ENCODE peak calls at places on chromosomes 12 and 14, in nine cellular contexts. Q, X, A, T, N, O, U, V and Z are unnamed samples.

GRCh38 chr14:68607852-68608232 is 185.0 kb downstream of the ZFP36L1 start:
- DNase-seq in Q (no peak), X (no peak), A (no peak), T (no peak), N (no peak), O (no peak), U (no peak), V (no peak), Z (no peak)

GRCh38 chr12:97267803-97268202 is 194.8 kb upstream of the RMST start:
- DNase-seq in Q (no peak), X (peak), A (no peak), T (no peak), N (no peak), O (no peak), U (no peak), V (no peak), Z (no peak)

GRCh38 chr14:91252901-91253794 is 8.6 kb upstream of the GPR68 start:
- DNase-seq in Q (peak), X (peak), A (no peak), T (peak), N (peak), O (no peak), U (no peak), V (peak), Z (peak)

GRCh38 chr12:129807101-129807500 is 96.7 kb downstream of the TMEM132D start:
- DNase-seq in Q (no peak), X (no peak), A (no peak), T (no peak), N (no peak), O (no peak), U (no peak), V (no peak), Z (no peak)

GRCh38 chr12:11771356-11771755 is 121.9 kb downstream of the ETV6 start:
- DNase-seq in Q (no peak), X (peak), A (peak), T (no peak), N (no peak), O (peak), U (no peak), V (no peak), Z (no peak)

GRCh38 chr12:54984602-54985376 is at the start of gene TESPA1:
- DNase-seq in Q (peak), X (peak), A (no peak), T (no peak), N (peak), O (no peak), U (peak), V (peak), Z (peak)

GRCh38 chr14:104395276-104395675 is 184.3 kb upstream of the C14orf180 start:
- DNase-seq in Q (peak), X (peak), A (no peak), T (no peak), N (no peak), O (no peak), U (no peak), V (peak), Z (no peak)

GRCh38 chr12:124464062-124464461 is 103.3 kb downstream of the NCOR2 start:
- DNase-seq in Q (no peak), X (no peak), A (peak), T (no peak), N (no peak), O (peak), U (no peak), V (no peak), Z (no peak)

GRCh38 chr12:66149702-66150398 is 19.3 kb upstream of the LLPH start:
- DNase-seq in Q (peak), X (peak), A (no peak), T (no peak), N (no peak), O (no peak), U (no peak), V (peak), Z (peak)

GRCh38 chr14:64763801-64764511 is 59.7 kb downstream of the PLEKHG3 start:
- DNase-seq in Q (no peak), X (peak), A (peak), T (no peak), N (no peak), O (peak), U (no peak), V (no peak), Z (no peak)

GRCh38 chr14:94312481-94313246 is 10.5 kb downstream of the SERPINA6 start:
- DNase-seq in Q (no peak), X (no peak), A (no peak), T (no peak), N (no peak), O (no peak), U (no peak), V (peak), Z (no peak)

GRCh38 chr12:1459339-1459738 is 135.0 kb downstream of the FBXL14 start:
- DNase-seq in Q (no peak), X (no peak), A (no peak), T (no peak), N (no peak), O (no peak), U (no peak), V (no peak), Z (no peak)

GRCh38 chr14:64879635-64880381 is at the start of gene SPTB:
- DNase-seq in Q (peak), X (peak), A (no peak), T (peak), N (peak), O (no peak), U (peak), V (peak), Z (peak)

GRCh38 chr14:82720931-82721330 is 1187.3 kb upstream of the SEL1L start:
- DNase-seq in Q (no peak), X (peak), A (no peak), T (no peak), N (no peak), O (no peak), U (no peak), V (no peak), Z (no peak)

GRCh38 chr12:22477166-22477893 is 67.0 kb downstream of the C2CD5 start:
- DNase-seq in Q (no peak), X (no peak), A (peak), T (no peak), N (no peak), O (peak), U (no peak), V (no peak), Z (no peak)

GRCh38 chr14:105689722-105690121 is 163.3 kb downstream of the TMEM121 start:
- DNase-seq in Q (no peak), X (no peak), A (no peak), T (no peak), N (no peak), O (no peak), U (no peak), V (no peak), Z (no peak)

GRCh38 chr12:4134434-4134762 is 139.2 kb upstream of the CCND2 start:
- DNase-seq in Q (no peak), X (peak), A (no peak), T (no peak), N (no peak), O (no peak), U (no peak), V (no peak), Z (no peak)

GRCh38 chr14:64983439-64984310 is 3.0 kb upstream of the FNTB start:
- DNase-seq in Q (peak), X (peak), A (peak), T (peak), N (no peak), O (peak), U (no peak), V (peak), Z (peak)

GRCh38 chr12:2796187-2796663 is 1.5 kb downstream of the FKBP4 start:
- DNase-seq in Q (no peak), X (peak), A (no peak), T (no peak), N (no peak), O (no peak), U (no peak), V (peak), Z (peak)

GRCh38 chr12:93378373-93379310 is 917 bp downstream of the NUDT4 start:
- DNase-seq in Q (peak), X (peak), A (peak), T (peak), N (peak), O (peak), U (peak), V (peak), Z (peak)

GRCh38 chr12:54723653-54724256 is 75.6 kb upstream of the DCD start:
- DNase-seq in Q (no peak), X (peak), A (peak), T (no peak), N (no peak), O (peak), U (no peak), V (no peak), Z (peak)

GRCh38 chr12:121628536-121628935 is 2.2 kb downstream of the ORAI1 start:
- DNase-seq in Q (no peak), X (no peak), A (no peak), T (no peak), N (no peak), O (no peak), U (no peak), V (no peak), Z (no peak)

GRCh38 chr14:68671899-68672298 is 121.0 kb downstream of the ZFP36L1 start:
- DNase-seq in Q (no peak), X (no peak), A (no peak), T (no peak), N (no peak), O (no peak), U (no peak), V (no peak), Z (no peak)

GRCh38 chr14:103840016-103840415 is 7.4 kb downstream of the PPP1R13B start:
- DNase-seq in Q (no peak), X (no peak), A (no peak), T (no peak), N (no peak), O (no peak), U (no peak), V (no peak), Z (no peak)

GRCh38 chr12:49507139-49507538 is 31.7 kb upstream of the KCNH3 start:
- DNase-seq in Q (no peak), X (no peak), A (peak), T (peak), N (no peak), O (peak), U (no peak), V (no peak), Z (no peak)

GRCh38 chr12:63400746-63401145 is 249.7 kb upstream of the AVPR1A start:
- DNase-seq in Q (no peak), X (no peak), A (peak), T (no peak), N (no peak), O (peak), U (no peak), V (peak), Z (peak)

GRCh38 chr12:2289525-2289924 is 236.7 kb downstream of the CACNA1C start:
- DNase-seq in Q (no peak), X (no peak), A (no peak), T (no peak), N (no peak), O (no peak), U (no peak), V (no peak), Z (no peak)

GRCh38 chr12:6178981-6179761 is 21.0 kb upstream of the CD9 start:
- DNase-seq in Q (no peak), X (peak), A (peak), T (no peak), N (no peak), O (peak), U (no peak), V (no peak), Z (no peak)

GRCh38 chr12:25960926-25961325 is 2.4 kb downstream of the RASSF8 start:
- DNase-seq in Q (no peak), X (no peak), A (peak), T (no peak), N (no peak), O (no peak), U (no peak), V (no peak), Z (no peak)

GRCh38 chr12:7588703-7589329 is 76.9 kb downstream of the APOBEC1 start:
- DNase-seq in Q (peak), X (peak), A (peak), T (peak), N (no peak), O (peak), U (no peak), V (peak), Z (peak)

GRCh38 chr12:110170535-110171185 is 46.5 kb downstream of the IFT81 start:
- DNase-seq in Q (no peak), X (no peak), A (no peak), T (no peak), N (no peak), O (no peak), U (no peak), V (no peak), Z (no peak)

GRCh38 chr14:94945615-94946014 is 175.7 kb upstream of the GSC start:
- DNase-seq in Q (no peak), X (no peak), A (no peak), T (no peak), N (no peak), O (no peak), U (peak), V (no peak), Z (peak)

GRCh38 chr14:49999216-49999761 is 106.4 kb downstream of the ARF6 start:
- DNase-seq in Q (peak), X (peak), A (peak), T (peak), N (peak), O (peak), U (peak), V (peak), Z (peak)

GRCh38 chr14:34423445-34423844 is 38.6 kb downstream of the SPTSSA start:
- DNase-seq in Q (no peak), X (no peak), A (no peak), T (no peak), N (no peak), O (no peak), U (no peak), V (no peak), Z (no peak)

GRCh38 chr12:112839386-112839972 is 47.9 kb downstream of the RPH3A start:
- DNase-seq in Q (no peak), X (peak), A (peak), T (peak), N (no peak), O (peak), U (no peak), V (no peak), Z (no peak)

GRCh38 chr12:51381226-51382079 is 9.8 kb downstream of the GALNT6 start:
- DNase-seq in Q (no peak), X (no peak), A (peak), T (no peak), N (no peak), O (no peak), U (no peak), V (no peak), Z (no peak)

GRCh38 chr12:21823581-21823980 is 49.1 kb upstream of the KCNJ8 start:
- DNase-seq in Q (no peak), X (no peak), A (no peak), T (no peak), N (peak), O (no peak), U (no peak), V (no peak), Z (no peak)

DNA sequence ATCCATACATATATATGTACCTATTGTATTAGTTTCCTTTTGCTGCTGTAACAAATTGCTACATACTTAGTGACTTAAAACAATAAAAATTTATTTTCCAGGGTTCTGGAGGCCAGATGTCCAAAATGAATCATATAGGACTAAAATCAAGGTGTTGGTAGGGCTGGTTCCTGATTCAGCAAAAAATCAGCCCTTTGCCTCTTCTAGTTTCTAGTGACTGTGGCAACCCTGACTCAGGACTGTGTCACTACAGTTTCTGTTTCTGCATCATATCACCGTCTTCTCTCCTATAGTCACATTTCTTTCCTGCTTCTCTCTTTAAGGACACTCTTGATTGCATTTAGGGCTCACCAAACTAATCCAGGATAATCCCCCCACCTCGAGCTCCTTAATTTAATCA is 386.3 kb upstream of the TBX3 start:
- DNase-seq in Q (no peak), X (no peak), A (peak), T (no peak), N (no peak), O (no peak), U (no peak), V (no peak), Z (no peak)
- H3K4me3 ChIP-seq in Q (no peak), X (no peak), A (no peak), T (no peak), N (no peak), O (no peak), U (no peak), V (no peak), Z (no peak)

DNA sequence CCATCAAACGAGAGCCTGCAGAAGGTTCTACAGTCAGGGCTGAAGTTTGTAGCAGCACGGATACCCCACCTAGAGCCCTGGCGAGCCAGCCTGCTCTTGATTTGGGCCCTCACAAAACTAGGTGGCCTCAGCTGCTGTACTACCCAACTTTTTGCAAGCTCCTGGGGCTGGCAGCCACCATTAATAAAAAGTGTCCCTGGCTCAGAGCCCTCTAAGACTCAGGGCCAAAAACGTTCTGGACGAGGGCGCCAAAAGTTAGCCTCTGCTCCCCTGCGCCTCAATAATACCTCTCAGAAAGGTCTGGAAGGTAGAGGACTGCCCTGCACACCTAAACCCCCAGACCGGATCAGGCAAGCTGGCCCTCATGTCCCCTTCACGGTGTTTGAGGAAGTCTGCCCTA is 8.9 kb upstream of the PFDN5 start:
- DNase-seq in Q (no peak), X (no peak), A (no peak), T (no peak), N (no peak), O (no peak), U (no peak), V (no peak), Z (no peak)
- H3K27ac ChIP-seq in Q (no peak), X (no peak), A (no peak), T (no peak), N (no peak), O (no peak), U (no peak), V (no peak), Z (no peak)

GRCh38 chr12:62347922-62348650 is 87.9 kb downstream of the USP15 start:
- DNase-seq in Q (no peak), X (no peak), A (peak), T (no peak), N (no peak), O (peak), U (no peak), V (no peak), Z (no peak)
- H3K4me3 ChIP-seq in Q (no peak), X (no peak), A (peak), T (no peak), N (no peak), O (peak), U (no peak), V (no peak), Z (no peak)

GRCh38 chr14:29236848-29237247 is 470.3 kb downstream of the FOXG1 start:
- DNase-seq in Q (no peak), X (no peak), A (peak), T (no peak), N (no peak), O (no peak), U (no peak), V (no peak), Z (no peak)

GRCh38 chr14:29242755-29243340 is 476.3 kb downstream of the FOXG1 start:
- DNase-seq in Q (no peak), X (peak), A (peak), T (no peak), N (no peak), O (no peak), U (no peak), V (no peak), Z (no peak)

GRCh38 chr14:29243355-29243754 is 476.8 kb downstream of the FOXG1 start:
- DNase-seq in Q (no peak), X (no peak), A (peak), T (no peak), N (no peak), O (no peak), U (no peak), V (no peak), Z (no peak)

GRCh38 chr14:29236401-29236800 is 469.8 kb downstream of the FOXG1 start:
- DNase-seq in Q (no peak), X (no peak), A (no peak), T (no peak), N (no peak), O (no peak), U (no peak), V (no peak), Z (no peak)

GRCh38 chr14:29240046-29240445 is 473.5 kb downstream of the FOXG1 start:
- DNase-seq in Q (no peak), X (no peak), A (peak), T (no peak), N (no peak), O (peak), U (no peak), V (no peak), Z (no peak)
- H3K27ac ChIP-seq in Q (no peak), X (no peak), A (no peak), T (no peak), N (no peak), O (no peak), U (no peak), V (no peak), Z (no peak)

GRCh38 chr12:56229819-56230448 is at the start of gene SLC39A5:
- DNase-seq in Q (no peak), X (no peak), A (no peak), T (no peak), N (no peak), O (no peak), U (no peak), V (peak), Z (peak)
- H3K4me3 ChIP-seq in Q (no peak), X (no peak), A (no peak), T (no peak), N (no peak), O (no peak), U (no peak), V (peak), Z (no peak)

GRCh38 chr12:114294303-114294685 is 111.7 kb downstream of the TBX5 start:
- DNase-seq in Q (no peak), X (no peak), A (peak), T (no peak), N (no peak), O (no peak), U (no peak), V (no peak), Z (no peak)
- H3K27ac ChIP-seq in Q (no peak), X (no peak), A (no peak), T (no peak), N (no peak), O (no peak), U (no peak), V (no peak), Z (no peak)